ENCODE peak calls at places on chromosomes 16 and 17, in four cellular contexts. J is colonic mucosa, W is heart right ventricle, Q is AG10803. N is an unnamed sample.

GRCh38 chr17:82384730-82385429 is 13.3 kb downstream of the UTS2R start:
- DNase-seq in J (no peak), W (peak), Q (peak), N (no peak)

GRCh38 chr17:4738136-4739121 is 1.2 kb upstream of the ZMYND15 start:
- DNase-seq in J (peak), W (no peak), Q (no peak), N (no peak)

GRCh38 chr16:57916735-57917450 is 54.0 kb downstream of the CNGB1 start:
- DNase-seq in J (no peak), W (no peak), Q (no peak), N (no peak)

GRCh38 chr17:77110006-77110374 is 30.8 kb upstream of the SEC14L1 start:
- DNase-seq in J (no peak), W (peak), Q (peak), N (no peak)

GRCh38 chr16:10332301-10332700 is 53.6 kb upstream of the ATF7IP2 start:
- DNase-seq in J (no peak), W (peak), Q (no peak), N (no peak)

GRCh38 chr16:3530371-3530914 is 29.6 kb downstream of the CLUAP1 start:
- DNase-seq in J (no peak), W (no peak), Q (no peak), N (no peak)

GRCh38 chr17:80839401-80839800 is 152.2 kb upstream of the CHMP6 start:
- DNase-seq in J (no peak), W (no peak), Q (no peak), N (no peak)

GRCh38 chr16:75074920-75075687 is 41.5 kb downstream of the LDHD start:
- DNase-seq in J (no peak), W (no peak), Q (no peak), N (no peak)

GRCh38 chr16:35636831-35637230 is 2177.4 kb downstream of the TP53TG3F start:
- DNase-seq in J (no peak), W (no peak), Q (no peak), N (no peak)

N was measured in fibroblast of the conjunctiva.